ENCODE peak calls at places on chromosome 21, in nine cellular contexts. R, E, U, Z, I, A, T, N and Q are unnamed samples.

GRCh38 chr21:36783612-36784383 is 84.9 kb downstream of the SIM2 start:
- DNase-seq in R (no peak), Z (no peak), N (no peak), A (no peak), E (no peak), I (no peak), T (peak), U (peak), Q (no peak)

GRCh38 chr21:42887321-42887720 is 5.8 kb upstream of the NDUFV3 start:
- DNase-seq in E (no peak), A (peak), R (no peak), N (no peak), Z (no peak), T (no peak), U (no peak), I (no peak), Q (no peak)

GRCh38 chr21:41601573-41602371 is 93.8 kb upstream of the TMPRSS2 start:
- DNase-seq in N (no peak), U (no peak), R (no peak), T (no peak), E (peak), A (no peak), Z (no peak), I (no peak), Q (no peak)

GRCh38 chr21:26140185-26140584 is 30.4 kb downstream of the APP start:
- DNase-seq in A (no peak), E (peak), N (no peak), I (peak), Z (no peak), R (no peak), U (peak), T (peak), Q (no peak)

GRCh38 chr21:42073140-42074099 is 2.3 kb downstream of the UMODL1 start:
- DNase-seq in I (no peak), E (no peak), N (no peak), Z (no peak), A (no peak), T (no peak), U (no peak), R (no peak), Q (no peak)

GRCh38 chr21:45300786-45301520 is 13.3 kb upstream of the POFUT2 start:
- DNase-seq in R (no peak), T (no peak), A (peak), E (no peak), Z (no peak), I (no peak), N (no peak), U (no peak), Q (no peak)

GRCh38 chr21:40556442-40556968 is 290.5 kb downstream of the DSCAM start:
- DNase-seq in T (no peak), A (no peak), I (no peak), R (no peak), N (no peak), E (no peak), Z (no peak), U (no peak), Q (no peak)

GRCh38 chr21:42671778-42672593 is 18.6 kb downstream of the PDE9A start:
- DNase-seq in A (no peak), U (no peak), I (no peak), E (no peak), R (no peak), Z (no peak), T (no peak), N (no peak), Q (no peak)

GRCh38 chr21:43297411-43297981 is 128.7 kb downstream of the CRYAA start:
- DNase-seq in N (no peak), A (peak), U (no peak), E (no peak), I (no peak), Z (no peak), T (no peak), R (no peak), Q (no peak)

GRCh38 chr21:21968810-21969588 is 970.8 kb downstream of the NCAM2 start:
- DNase-seq in E (no peak), R (no peak), U (no peak), Z (no peak), A (no peak), I (no peak), N (no peak), T (no peak), Q (no peak)

GRCh38 chr21:46126321-46127238 is 28.7 kb downstream of the COL6A2 start:
- DNase-seq in A (peak), T (no peak), R (peak), E (no peak), Z (no peak), I (no peak), U (no peak), N (no peak), Q (no peak)

GRCh38 chr21:17451364-17451869 is 61.4 kb upstream of the CXADR start:
- DNase-seq in T (peak), E (peak), Z (no peak), U (peak), R (no peak), I (peak), A (no peak), N (no peak), Q (no peak)

GRCh38 chr21:20998886-20999285 is 677 bp downstream of the NCAM2 start:
- DNase-seq in E (no peak), N (no peak), T (no peak), U (no peak), R (no peak), I (no peak), Z (no peak), A (no peak), Q (no peak)

GRCh38 chr21:44896561-44897286 is 23.2 kb upstream of the PTTG1IP start:
- DNase-seq in A (peak), R (no peak), E (no peak), I (no peak), T (no peak), N (no peak), U (no peak), Z (no peak), Q (no peak)

GRCh38 chr21:36446296-36446695 is 33.6 kb downstream of the CLDN14 start:
- DNase-seq in N (no peak), U (no peak), I (no peak), Z (no peak), T (no peak), R (no peak), E (no peak), A (no peak), Q (no peak)

GRCh38 chr21:39377444-39378050 is 28.7 kb upstream of the HMGN1 start:
- DNase-seq in E (no peak), T (no peak), I (no peak), Z (no peak), A (no peak), N (no peak), U (no peak), R (no peak), Q (no peak)